ENCODE peak calls at places on chromosomes 16 and 17, in six cellular contexts. K is H1, S is A549, C is GM12878, N is SK-N-SH, I is K562. Y is an unnamed sample.

GRCh38 chr16:31073073-31073822 is 792 bp downstream of the ZNF668 start:
- DNase-seq in I (peak), S (peak), C (no peak), K (peak), N (peak), Y (peak)

GRCh38 chr17:4566785-4567184 is 6.4 kb upstream of the GGT6 start:
- DNase-seq in I (peak), S (peak), K (peak), N (peak), C (no peak), Y (peak)

GRCh38 chr16:68074850-68075249 is 10.3 kb upstream of the NFATC3 start:
- DNase-seq in N (no peak), C (peak), S (no peak), I (no peak), K (no peak), Y (no peak)

GRCh38 chr16:24113115-24113745 is 142.9 kb upstream of the CACNG3 start:
- DNase-seq in I (no peak), N (no peak), K (no peak), C (no peak), S (no peak), Y (no peak)

GRCh38 chr16:22217890-22218730 is 12.0 kb downstream of the EEF2K start:
- DNase-seq in N (no peak), C (peak), K (no peak), I (peak), S (peak), Y (no peak)

GRCh38 chr16:73794936-73795335 is 501.7 kb upstream of the PSMD7 start:
- DNase-seq in N (no peak), C (no peak), S (no peak), K (no peak), I (no peak), Y (no peak)

GRCh38 chr16:51524555-51525373 is 373.7 kb upstream of the SALL1 start:
- DNase-seq in I (no peak), K (no peak), S (peak), N (no peak), C (no peak), Y (no peak)

GRCh38 chr16:88536971-88537751 is 33.0 kb upstream of the ZC3H18 start:
- DNase-seq in C (no peak), I (no peak), N (peak), K (no peak), S (no peak), Y (no peak)

GRCh38 chr17:39194985-39195524 is 2.4 kb downstream of the CACNB1 start:
- DNase-seq in I (no peak), N (no peak), S (no peak), K (no peak), C (no peak), Y (no peak)

GRCh38 chr17:50993544-50993943 is 127.1 kb downstream of the SPAG9 start:
- DNase-seq in S (no peak), C (no peak), I (no peak), K (no peak), N (no peak), Y (no peak)

GRCh38 chr16:81817296-81817695 is 38.2 kb downstream of the PLCG2 start:
- DNase-seq in N (no peak), K (no peak), I (no peak), C (no peak), S (no peak), Y (no peak)

GRCh38 chr16:3938843-3939624 is 58.5 kb upstream of the CREBBP start:
- DNase-seq in C (no peak), N (peak), S (peak), K (peak), I (peak), Y (peak)

GRCh38 chr16:31093132-31093703 is 1.4 kb downstream of the VKORC1 start:
- DNase-seq in K (peak), C (no peak), S (peak), I (peak), N (peak), Y (peak)

GRCh38 chr16:49663081-49664057 is 192.5 kb downstream of the ZNF423 start:
- DNase-seq in N (peak), C (no peak), S (no peak), K (no peak), I (no peak), Y (no peak)

GRCh38 chr16:82681592-82681991 is 54.8 kb downstream of the CDH13 start:
- DNase-seq in C (no peak), N (no peak), S (no peak), K (no peak), I (no peak), Y (no peak)

GRCh38 chr17:58303981-58304734 is 23.4 kb upstream of the MPO start:
- DNase-seq in I (peak), K (peak), S (peak), N (peak), C (no peak), Y (peak)

GRCh38 chr16:67967183-67967955 is 1.1 kb downstream of the SLC12A4 start:
- DNase-seq in S (no peak), I (peak), K (no peak), N (no peak), C (no peak), Y (no peak)

GRCh38 chr16:87562201-87562600 is 40.1 kb upstream of the JPH3 start:
- DNase-seq in C (no peak), K (no peak), S (no peak), I (no peak), N (no peak), Y (no peak)

GRCh38 chr17:39925282-39926134 is 1.9 kb downstream of the ORMDL3 start:
- DNase-seq in N (no peak), K (no peak), C (no peak), I (peak), S (no peak), Y (no peak)

GRCh38 chr16:56606688-56607618 is 1.4 kb upstream of the MT2A start:
- DNase-seq in N (no peak), K (no peak), S (peak), I (no peak), C (no peak), Y (peak)

GRCh38 chr17:66892286-66892685 is 57.4 kb downstream of the CACNG5 start:
- DNase-seq in C (no peak), I (no peak), N (no peak), S (no peak), K (no peak), Y (no peak)

GRCh38 chr17:18105595-18105994 is 3.0 kb upstream of the MYO15A start:
- DNase-seq in I (no peak), C (no peak), N (no peak), S (no peak), K (no peak), Y (no peak)

DNA sequence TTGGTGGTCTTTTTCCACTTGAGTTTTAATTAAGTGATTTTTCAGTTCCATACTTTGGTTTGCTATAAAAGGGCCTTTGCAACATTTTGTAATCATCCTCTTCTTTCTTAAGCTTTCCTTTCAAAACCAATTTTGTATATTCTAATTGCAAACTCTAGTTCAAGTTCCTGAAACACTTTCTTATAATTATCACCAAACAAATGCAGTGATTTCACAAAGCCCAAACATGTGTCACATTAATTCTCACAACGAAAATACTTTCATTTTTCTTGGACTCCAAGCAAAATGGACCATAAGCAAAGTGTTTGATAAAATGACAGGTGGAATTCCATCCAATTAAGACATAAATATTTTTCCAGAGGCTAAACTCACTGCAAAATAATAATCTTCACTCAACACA is 188.2 kb upstream of the IRX5 start:
- DNase-seq in I (no peak), C (no peak), K (no peak), S (no peak), N (no peak), Y (no peak)
- TF ChIP-seq CHD2 in I (no peak), C (no peak), K (no peak), S (no peak), N (no peak), Y (no peak)

DNA sequence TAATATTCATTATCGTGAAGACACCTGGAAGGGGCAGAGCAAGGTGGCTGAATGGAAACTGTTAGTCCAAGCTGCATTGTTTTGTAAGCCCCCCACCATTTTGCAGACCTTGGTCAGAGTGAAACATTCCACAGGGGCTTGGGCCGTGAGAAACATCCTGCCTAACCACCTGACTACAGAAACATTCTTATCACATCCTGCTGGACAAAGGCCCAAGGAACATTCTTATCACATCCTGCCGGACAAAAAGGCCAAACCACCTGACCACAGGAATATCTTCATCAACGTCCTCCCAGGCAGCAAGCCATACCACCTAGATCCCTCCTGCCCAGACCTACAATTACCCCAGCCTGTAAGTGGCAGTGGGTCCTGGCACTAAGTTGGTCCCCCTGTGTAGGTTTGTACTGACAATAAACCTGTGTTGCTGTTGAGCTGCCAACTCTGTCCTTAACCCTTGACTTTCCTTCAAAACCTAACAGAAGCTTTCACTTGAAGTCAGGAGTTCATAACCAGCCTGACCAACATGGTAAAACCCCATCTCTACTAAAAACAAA is 19.6 kb downstream of the ATF7IP2 start:
- DNase-seq in K (no peak), I (peak), C (no peak), N (no peak), S (no peak), Y (peak)
- TF ChIP-seq CHD2 in K (no peak), I (no peak), C (no peak), N (no peak), S (no peak), Y (no peak)

GRCh38 chr17:225551-225950 is 44.1 kb upstream of the DOC2B start:
- DNase-seq in N (no peak), I (no peak), S (no peak), K (no peak), C (no peak), Y (no peak)
- TF ChIP-seq CHD2 in N (no peak), I (no peak), S (no peak), K (no peak), C (no peak), Y (no peak)

DNA sequence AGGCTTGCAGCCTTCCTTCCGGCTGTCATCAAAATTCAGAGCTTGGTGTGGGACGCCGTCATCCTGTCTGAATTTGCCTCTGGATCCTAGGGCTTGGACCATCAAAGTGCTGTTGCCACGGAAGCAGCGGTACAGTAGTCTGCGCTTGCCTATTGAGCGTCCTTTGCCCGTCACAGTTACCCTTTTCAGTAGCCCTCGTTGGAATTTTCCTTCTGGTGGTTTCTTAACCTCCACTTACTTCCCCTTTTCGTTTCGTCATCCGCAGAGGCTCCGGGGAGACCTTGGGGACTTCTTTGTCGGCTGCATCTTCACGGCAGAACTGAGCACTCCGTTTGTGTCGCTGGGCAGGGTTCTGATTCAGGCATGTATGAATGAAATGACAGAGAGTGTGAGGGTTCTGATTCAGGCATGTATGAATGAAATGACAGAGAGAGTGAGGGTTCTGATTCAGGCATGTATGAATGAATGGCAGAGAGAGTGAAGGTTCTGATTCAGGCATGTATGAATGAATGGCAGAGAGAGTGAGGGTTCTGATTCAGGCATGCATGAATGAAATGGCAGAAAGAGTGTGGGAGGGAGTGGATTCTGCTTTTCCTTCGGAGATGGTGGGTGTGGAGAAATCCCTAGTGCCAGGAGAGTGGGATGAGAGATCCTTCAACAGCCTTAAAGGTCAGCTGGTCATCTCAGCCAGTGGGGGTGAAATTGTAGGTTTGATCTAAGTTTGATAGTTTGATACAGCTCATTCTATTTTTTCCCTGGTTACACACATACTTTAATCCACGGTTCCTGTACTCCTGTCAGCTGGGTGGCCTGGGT is 8.1 kb downstream of the TLCD3A start:
- DNase-seq in S (no peak), K (no peak), I (no peak), N (no peak), C (peak), Y (no peak)
- TF ChIP-seq CHD2 in S (no peak), K (no peak), I (no peak), N (no peak), C (no peak), Y (no peak)

GRCh38 chr17:7405882-7406825 is 1.5 kb upstream of the NLGN2 start:
- DNase-seq in K (no peak), I (no peak), S (no peak), C (no peak), N (no peak), Y (no peak)

GRCh38 chr17:7403902-7404736 is at the start of gene TMEM256:
- DNase-seq in N (peak), K (peak), C (peak), I (peak), S (peak), Y (peak)

GRCh38 chr17:7405413-7405881 is 1.6 kb upstream of the TMEM256 start:
- DNase-seq in I (no peak), S (no peak), K (peak), C (no peak), N (peak), Y (no peak)

GRCh38 chr17:7403043-7403901 is 625 bp downstream of the TMEM256 start:
- DNase-seq in K (peak), N (peak), I (peak), C (no peak), S (peak), Y (peak)

GRCh38 chr17:7404737-7405412 is 978 bp upstream of the TMEM256 start:
- DNase-seq in N (peak), K (peak), C (no peak), S (no peak), I (no peak), Y (no peak)
- TF ChIP-seq CHD2 in N (no peak), K (no peak), C (no peak), S (no peak), I (no peak), Y (no peak)

GRCh38 chr17:49748223-49748622 is 15.7 kb downstream of the FAM117A start:
- DNase-seq in K (no peak), C (no peak), S (no peak), I (no peak), N (no peak), Y (no peak)
- TF ChIP-seq CHD2 in K (no peak), C (no peak), S (no peak), I (no peak), N (no peak), Y (no peak)

GRCh38 chr17:42142371-42142896 is 12.4 kb downstream of the RAB5C start:
- DNase-seq in N (no peak), C (no peak), S (no peak), K (no peak), I (no peak), Y (no peak)
- TF ChIP-seq CHD2 in N (no peak), C (no peak), S (no peak), K (no peak), I (no peak), Y (no peak)

DNA sequence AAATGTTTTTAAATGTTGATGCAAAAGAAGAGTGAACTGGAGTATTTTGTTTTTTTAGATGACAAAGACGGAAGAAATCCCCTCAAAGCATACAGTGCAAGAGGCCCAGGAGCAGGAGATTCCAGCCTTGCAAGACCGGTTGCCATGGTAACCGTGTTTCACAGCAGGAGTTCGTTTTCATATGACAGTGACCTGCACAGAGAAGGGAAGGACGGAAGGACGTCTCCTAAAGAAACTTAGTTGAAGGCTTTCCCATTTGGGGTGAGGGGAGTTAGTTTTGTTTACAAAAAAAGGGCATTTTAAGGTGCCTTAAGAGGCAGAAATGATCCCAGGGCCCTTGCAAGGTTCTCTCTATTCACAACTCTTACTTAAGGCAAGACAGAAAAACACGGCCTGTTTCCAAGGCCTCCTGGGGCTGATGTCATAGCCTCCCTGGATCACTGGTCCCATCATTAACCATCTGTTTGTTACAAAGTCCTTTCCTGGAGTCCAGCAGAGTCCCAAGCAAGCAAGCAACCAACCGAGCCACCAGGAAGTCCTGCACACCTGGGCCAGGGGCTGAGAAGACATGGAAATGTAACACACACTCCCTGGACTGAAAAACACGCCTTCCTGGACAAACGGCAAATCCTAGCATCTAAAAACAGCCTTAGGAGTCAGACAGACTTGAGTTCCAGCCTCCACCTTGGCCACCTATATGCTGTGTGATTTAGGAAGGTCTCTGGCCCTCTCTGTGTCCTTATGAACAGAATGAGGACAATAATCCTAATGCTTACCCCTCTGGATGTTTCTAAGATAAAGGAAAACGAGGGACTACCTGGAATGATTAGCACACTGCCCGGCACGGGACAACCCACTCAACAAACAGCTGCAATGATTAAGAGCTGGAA is 30.3 kb upstream of the RPH3AL start:
- DNase-seq in C (no peak), K (peak), S (peak), N (peak), I (peak), Y (peak)
- TF ChIP-seq CHD2 in C (no peak), K (no peak), S (no peak), N (no peak), I (no peak), Y (no peak)

DNA sequence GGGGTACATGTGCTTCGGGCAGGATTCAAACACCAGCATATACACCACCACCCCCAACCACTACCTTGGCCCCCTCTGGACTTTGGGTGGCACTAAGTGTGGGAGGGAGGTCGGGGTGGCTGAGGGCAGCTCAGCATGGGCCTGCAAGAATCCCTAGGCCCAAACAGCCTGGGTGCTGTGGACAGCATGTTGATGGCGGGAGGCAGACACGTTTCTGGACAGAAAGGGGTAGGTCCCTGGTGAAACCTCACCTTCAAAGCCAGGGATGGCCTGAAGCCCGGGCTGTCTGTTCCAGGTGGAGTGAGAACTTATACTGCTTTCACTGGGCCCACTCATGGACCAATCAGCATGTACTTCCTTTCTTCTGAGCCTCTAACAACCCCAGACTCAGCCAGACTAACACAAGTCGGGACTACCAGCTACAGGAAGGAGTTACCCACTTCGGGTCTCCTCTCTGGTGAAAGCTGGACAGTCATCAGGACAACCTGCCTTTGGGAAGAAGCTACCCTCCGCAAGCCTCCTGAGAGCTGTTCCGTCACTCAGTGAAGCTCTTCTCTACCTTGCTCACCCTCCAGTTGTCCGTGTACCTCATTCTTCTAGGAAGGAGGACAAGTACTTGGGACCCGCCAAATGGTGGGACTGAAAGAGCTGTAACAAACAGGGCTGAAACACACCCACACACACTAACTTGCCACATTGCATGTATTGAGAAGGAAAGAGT is 203.0 kb downstream of the CPPED1 start:
- DNase-seq in C (no peak), I (no peak), S (no peak), N (no peak), K (no peak), Y (no peak)
- TF ChIP-seq CHD2 in C (no peak), I (no peak), S (no peak), N (no peak), K (no peak), Y (no peak)

DNA sequence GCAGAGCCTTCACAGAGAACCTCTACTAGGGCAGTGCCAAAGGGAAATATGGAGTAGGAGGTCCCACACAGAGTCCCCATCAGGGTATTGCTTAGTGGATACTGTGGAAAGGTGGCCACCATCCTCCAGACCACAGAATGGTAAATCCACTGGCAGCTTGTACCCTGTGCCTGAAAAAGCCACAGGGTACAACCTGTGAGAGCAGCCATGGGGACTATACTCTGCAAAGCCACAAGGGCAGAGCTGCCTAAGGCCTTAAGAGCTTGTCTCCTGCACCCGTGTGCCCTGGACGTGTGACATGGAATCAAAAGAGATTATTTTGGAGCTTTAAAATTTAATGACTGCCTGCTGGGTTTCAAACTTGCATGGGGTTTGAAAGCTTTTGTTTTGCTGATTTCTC is 118.0 kb upstream of the SEC14L1 start:
- DNase-seq in K (no peak), S (no peak), I (no peak), C (no peak), N (no peak), Y (no peak)
- TF ChIP-seq CHD2 in K (no peak), S (no peak), I (no peak), C (no peak), N (no peak), Y (no peak)